ENCODE peak calls at places on chromosome 11, in six cellular contexts. One of them, this sample, is unnamed.

GRCh38 chr11:88174627-88175003 is 628 bp downstream of the RAB38 start:
- DNase-seq in right cardiac atrium: peak
- DNase-seq in IMR-90: peak
- DNase-seq in lower lobe of right lung: peak
- DNase-seq in substantia nigra: peak
- DNase-seq in DND-41: no peak
- DNase-seq in this sample: no peak

GRCh38 chr11:44960200-44960845 is 9.6 kb upstream of the TP53I11 start:
- DNase-seq in substantia nigra: no peak
- DNase-seq in lower lobe of right lung: no peak
- DNase-seq in DND-41: no peak
- DNase-seq in right cardiac atrium: peak
- DNase-seq in IMR-90: no peak
- DNase-seq in this sample: no peak

GRCh38 chr11:36216061-36216615 is 73.1 kb downstream of the COMMD9 start:
- DNase-seq in substantia nigra: no peak
- DNase-seq in lower lobe of right lung: no peak
- DNase-seq in right cardiac atrium: no peak
- DNase-seq in DND-41: no peak
- DNase-seq in IMR-90: peak
- DNase-seq in this sample: no peak

GRCh38 chr11:47908198-47908597 is 60.0 kb upstream of the NUP160 start:
- DNase-seq in substantia nigra: no peak
- DNase-seq in IMR-90: no peak
- DNase-seq in right cardiac atrium: no peak
- DNase-seq in lower lobe of right lung: no peak
- DNase-seq in DND-41: no peak
- DNase-seq in this sample: no peak

GRCh38 chr11:61834278-61835004 is 6.3 kb downstream of the FADS2 start:
- DNase-seq in DND-41: peak
- DNase-seq in IMR-90: peak
- DNase-seq in substantia nigra: peak
- DNase-seq in right cardiac atrium: peak
- DNase-seq in lower lobe of right lung: no peak
- DNase-seq in this sample: no peak

GRCh38 chr11:96014234-96014633 is 90.3 kb upstream of the MTMR2 start:
- DNase-seq in substantia nigra: no peak
- DNase-seq in lower lobe of right lung: no peak
- DNase-seq in right cardiac atrium: no peak
- DNase-seq in DND-41: peak
- DNase-seq in IMR-90: peak
- DNase-seq in this sample: no peak

GRCh38 chr11:89327885-89328284 is 150.2 kb downstream of the TYR start:
- DNase-seq in lower lobe of right lung: no peak
- DNase-seq in right cardiac atrium: no peak
- DNase-seq in DND-41: no peak
- DNase-seq in IMR-90: no peak
- DNase-seq in substantia nigra: no peak
- DNase-seq in this sample: no peak

GRCh38 chr11:30107899-30108298 is 91.1 kb upstream of the KCNA4 start:
- DNase-seq in lower lobe of right lung: no peak
- DNase-seq in right cardiac atrium: no peak
- DNase-seq in IMR-90: peak
- DNase-seq in DND-41: no peak
- DNase-seq in substantia nigra: no peak
- DNase-seq in this sample: no peak

GRCh38 chr11:12744831-12745502 is 70.7 kb downstream of the TEAD1 start:
- DNase-seq in IMR-90: peak
- DNase-seq in right cardiac atrium: peak
- DNase-seq in DND-41: no peak
- DNase-seq in substantia nigra: no peak
- DNase-seq in lower lobe of right lung: no peak
- DNase-seq in this sample: no peak

GRCh38 chr11:9118277-9118676 is 26.9 kb upstream of the SCUBE2 start:
- DNase-seq in substantia nigra: no peak
- DNase-seq in IMR-90: no peak
- DNase-seq in lower lobe of right lung: no peak
- DNase-seq in right cardiac atrium: no peak
- DNase-seq in DND-41: no peak
- DNase-seq in this sample: no peak

GRCh38 chr11:111941963-111942362 is 4.8 kb downstream of the DIXDC1 start:
- DNase-seq in lower lobe of right lung: no peak
- DNase-seq in right cardiac atrium: no peak
- DNase-seq in DND-41: no peak
- DNase-seq in substantia nigra: peak
- DNase-seq in IMR-90: no peak
- DNase-seq in this sample: no peak

GRCh38 chr11:59292611-59293010 is 66.1 kb upstream of the OR5AN1 start:
- DNase-seq in DND-41: no peak
- DNase-seq in substantia nigra: no peak
- DNase-seq in right cardiac atrium: no peak
- DNase-seq in IMR-90: no peak
- DNase-seq in lower lobe of right lung: no peak
- DNase-seq in this sample: no peak

GRCh38 chr11:3165152-3165705 is at the start of gene OSBPL5:
- DNase-seq in IMR-90: peak
- DNase-seq in substantia nigra: peak
- DNase-seq in right cardiac atrium: peak
- DNase-seq in lower lobe of right lung: peak
- DNase-seq in DND-41: peak
- DNase-seq in this sample: no peak

GRCh38 chr11:58626915-58627483 is 4.5 kb downstream of the CNTF start:
- DNase-seq in right cardiac atrium: no peak
- DNase-seq in IMR-90: peak
- DNase-seq in substantia nigra: no peak
- DNase-seq in lower lobe of right lung: no peak
- DNase-seq in DND-41: no peak
- DNase-seq in this sample: no peak

GRCh38 chr11:69416746-69417145 is 64.7 kb upstream of the LINC01488 start:
- DNase-seq in lower lobe of right lung: no peak
- DNase-seq in DND-41: no peak
- DNase-seq in substantia nigra: no peak
- DNase-seq in right cardiac atrium: no peak
- DNase-seq in IMR-90: no peak
- DNase-seq in this sample: no peak
- H3K27ac ChIP-seq in lower lobe of right lung: no peak
- H3K27ac ChIP-seq in DND-41: no peak
- H3K27ac ChIP-seq in substantia nigra: no peak
- H3K27ac ChIP-seq in right cardiac atrium: no peak
- H3K27ac ChIP-seq in IMR-90: no peak
- H3K27ac ChIP-seq in this sample: no peak

GRCh38 chr11:128291835-128292234 is 295.5 kb downstream of the ETS1 start:
- DNase-seq in IMR-90: no peak
- DNase-seq in right cardiac atrium: no peak
- DNase-seq in substantia nigra: no peak
- DNase-seq in DND-41: no peak
- DNase-seq in lower lobe of right lung: no peak
- DNase-seq in this sample: no peak

GRCh38 chr11:128294685-128295079 is 292.7 kb downstream of the ETS1 start:
- DNase-seq in right cardiac atrium: no peak
- DNase-seq in substantia nigra: no peak
- DNase-seq in IMR-90: peak
- DNase-seq in lower lobe of right lung: no peak
- DNase-seq in DND-41: no peak
- DNase-seq in this sample: no peak

GRCh38 chr11:128297111-128297651 is 290.2 kb downstream of the ETS1 start:
- DNase-seq in substantia nigra: no peak
- DNase-seq in IMR-90: peak
- DNase-seq in lower lobe of right lung: no peak
- DNase-seq in DND-41: peak
- DNase-seq in right cardiac atrium: no peak
- DNase-seq in this sample: no peak

GRCh38 chr11:128291043-128291442 is 296.3 kb downstream of the ETS1 start:
- DNase-seq in right cardiac atrium: peak
- DNase-seq in DND-41: no peak
- DNase-seq in substantia nigra: no peak
- DNase-seq in lower lobe of right lung: no peak
- DNase-seq in IMR-90: no peak
- DNase-seq in this sample: no peak

DNA sequence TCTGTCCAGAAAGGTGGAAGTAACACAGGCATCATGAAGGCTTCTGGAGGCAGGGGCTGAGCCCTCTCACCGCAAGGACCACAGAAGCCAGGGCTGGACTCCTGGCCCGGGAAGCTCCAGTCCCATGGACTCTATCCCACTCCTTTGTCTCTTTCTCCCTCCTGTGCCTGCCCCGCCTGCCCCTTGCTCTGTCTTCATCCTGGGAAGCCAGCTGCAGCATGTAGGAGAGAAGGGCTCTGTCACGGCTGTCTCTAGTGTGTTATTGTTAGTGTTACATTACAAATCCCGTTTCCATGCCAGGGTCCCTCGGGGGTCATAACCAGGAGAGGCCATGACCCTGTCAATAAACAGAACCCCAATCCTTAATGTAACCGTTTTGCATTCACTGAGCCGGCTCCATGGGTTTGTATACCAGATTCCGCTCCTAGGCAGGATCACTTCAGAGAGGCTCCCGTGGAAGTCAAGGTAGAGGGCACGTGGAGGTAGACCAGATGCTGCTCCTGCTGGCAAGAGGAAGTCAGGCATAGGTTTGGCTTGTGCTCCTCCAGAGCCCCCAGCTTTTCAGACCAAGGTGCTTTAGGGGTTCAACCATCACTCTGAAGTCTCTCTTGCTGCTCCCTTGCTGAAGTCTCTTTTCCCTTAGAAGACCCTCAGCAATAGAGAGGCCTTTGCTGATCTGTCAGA is 293.2 kb downstream of the ETS1 start:
- DNase-seq in lower lobe of right lung: no peak
- DNase-seq in substantia nigra: no peak
- DNase-seq in right cardiac atrium: peak
- DNase-seq in DND-41: no peak
- DNase-seq in IMR-90: no peak
- DNase-seq in this sample: no peak
- H3K27ac ChIP-seq in lower lobe of right lung: no peak
- H3K27ac ChIP-seq in substantia nigra: no peak
- H3K27ac ChIP-seq in right cardiac atrium: no peak
- H3K27ac ChIP-seq in DND-41: no peak
- H3K27ac ChIP-seq in IMR-90: no peak
- H3K27ac ChIP-seq in this sample: no peak

GRCh38 chr11:106280041-106280440 is 202.6 kb downstream of the AASDHPPT start:
- DNase-seq in right cardiac atrium: no peak
- DNase-seq in substantia nigra: no peak
- DNase-seq in DND-41: no peak
- DNase-seq in IMR-90: no peak
- DNase-seq in lower lobe of right lung: no peak
- DNase-seq in this sample: no peak
- H3K27ac ChIP-seq in right cardiac atrium: no peak
- H3K27ac ChIP-seq in substantia nigra: no peak
- H3K27ac ChIP-seq in DND-41: no peak
- H3K27ac ChIP-seq in IMR-90: no peak
- H3K27ac ChIP-seq in lower lobe of right lung: no peak
- H3K27ac ChIP-seq in this sample: no peak

GRCh38 chr11:78744949-78745348 is 170.3 kb upstream of the NARS2 start:
- DNase-seq in IMR-90: no peak
- DNase-seq in substantia nigra: no peak
- DNase-seq in lower lobe of right lung: no peak
- DNase-seq in DND-41: no peak
- DNase-seq in right cardiac atrium: no peak
- DNase-seq in this sample: no peak

GRCh38 chr11:78742430-78742829 is 167.8 kb upstream of the NARS2 start:
- DNase-seq in substantia nigra: no peak
- DNase-seq in lower lobe of right lung: peak
- DNase-seq in DND-41: no peak
- DNase-seq in IMR-90: peak
- DNase-seq in right cardiac atrium: peak
- DNase-seq in this sample: no peak

GRCh38 chr11:78740175-78741161 is 165.8 kb upstream of the NARS2 start:
- DNase-seq in lower lobe of right lung: no peak
- DNase-seq in substantia nigra: no peak
- DNase-seq in IMR-90: no peak
- DNase-seq in DND-41: no peak
- DNase-seq in right cardiac atrium: peak
- DNase-seq in this sample: no peak

GRCh38 chr11:78744202-78744601 is 169.5 kb upstream of the NARS2 start:
- DNase-seq in DND-41: no peak
- DNase-seq in lower lobe of right lung: no peak
- DNase-seq in right cardiac atrium: no peak
- DNase-seq in substantia nigra: no peak
- DNase-seq in IMR-90: no peak
- DNase-seq in this sample: no peak

DNA sequence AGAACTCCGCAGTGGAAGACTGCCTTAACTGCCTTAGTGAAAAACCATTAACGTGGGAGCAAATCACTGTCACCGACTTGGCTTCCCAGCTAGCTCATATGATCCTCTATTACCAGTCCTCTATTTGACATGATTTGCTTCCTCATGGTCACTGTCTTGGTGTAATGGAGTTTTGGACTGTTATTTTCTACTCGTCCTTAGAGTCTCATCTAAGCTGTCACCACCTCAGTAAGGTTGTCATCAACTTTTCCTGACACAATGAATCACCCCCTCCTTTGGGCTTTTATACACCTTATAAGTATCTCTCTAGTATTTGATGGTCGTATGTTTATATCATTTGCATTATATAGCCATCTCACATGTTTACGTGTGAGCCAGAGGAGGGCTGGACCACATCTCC is 167.1 kb upstream of the NARS2 start:
- DNase-seq in substantia nigra: no peak
- DNase-seq in IMR-90: no peak
- DNase-seq in lower lobe of right lung: no peak
- DNase-seq in DND-41: no peak
- DNase-seq in right cardiac atrium: no peak
- DNase-seq in this sample: no peak
- H3K27ac ChIP-seq in substantia nigra: no peak
- H3K27ac ChIP-seq in IMR-90: no peak
- H3K27ac ChIP-seq in lower lobe of right lung: no peak
- H3K27ac ChIP-seq in DND-41: no peak
- H3K27ac ChIP-seq in right cardiac atrium: no peak
- H3K27ac ChIP-seq in this sample: no peak

GRCh38 chr11:72924568-72925190 is 110.5 kb downstream of the ATG16L2 start:
- DNase-seq in DND-41: no peak
- DNase-seq in lower lobe of right lung: no peak
- DNase-seq in substantia nigra: no peak
- DNase-seq in IMR-90: peak
- DNase-seq in right cardiac atrium: no peak
- DNase-seq in this sample: no peak

GRCh38 chr11:72921028-72921716 is 107.0 kb downstream of the ATG16L2 start:
- DNase-seq in DND-41: no peak
- DNase-seq in right cardiac atrium: no peak
- DNase-seq in IMR-90: no peak
- DNase-seq in lower lobe of right lung: no peak
- DNase-seq in substantia nigra: peak
- DNase-seq in this sample: no peak

GRCh38 chr11:72925656-72926055 is 111.4 kb downstream of the ATG16L2 start:
- DNase-seq in right cardiac atrium: no peak
- DNase-seq in IMR-90: no peak
- DNase-seq in substantia nigra: no peak
- DNase-seq in lower lobe of right lung: no peak
- DNase-seq in DND-41: no peak
- DNase-seq in this sample: no peak

GRCh38 chr11:72918825-72919224 is 104.6 kb downstream of the ATG16L2 start:
- DNase-seq in lower lobe of right lung: no peak
- DNase-seq in DND-41: no peak
- DNase-seq in right cardiac atrium: no peak
- DNase-seq in substantia nigra: no peak
- DNase-seq in IMR-90: peak
- DNase-seq in this sample: no peak

GRCh38 chr11:72920001-72920400 is 105.8 kb downstream of the ATG16L2 start:
- DNase-seq in substantia nigra: no peak
- DNase-seq in DND-41: no peak
- DNase-seq in IMR-90: no peak
- DNase-seq in right cardiac atrium: no peak
- DNase-seq in lower lobe of right lung: no peak
- DNase-seq in this sample: no peak
- H3K27ac ChIP-seq in substantia nigra: no peak
- H3K27ac ChIP-seq in DND-41: no peak
- H3K27ac ChIP-seq in IMR-90: no peak
- H3K27ac ChIP-seq in right cardiac atrium: no peak
- H3K27ac ChIP-seq in lower lobe of right lung: no peak
- H3K27ac ChIP-seq in this sample: peak

GRCh38 chr11:94134651-94135512 is 6.2 kb downstream of the PANX1 start:
- DNase-seq in right cardiac atrium: peak
- DNase-seq in lower lobe of right lung: no peak
- DNase-seq in substantia nigra: peak
- DNase-seq in IMR-90: peak
- DNase-seq in DND-41: no peak
- DNase-seq in this sample: no peak
- H3K27ac ChIP-seq in right cardiac atrium: peak
- H3K27ac ChIP-seq in lower lobe of right lung: peak
- H3K27ac ChIP-seq in substantia nigra: peak
- H3K27ac ChIP-seq in IMR-90: peak
- H3K27ac ChIP-seq in DND-41: no peak
- H3K27ac ChIP-seq in this sample: peak